ENCODE peak calls at places on chromosomes 1 and 21, in five cellular contexts. R is small intestine; J is right cardiac atrium; Q is effector CD8-positive, alpha-beta T cell; P is K562. S is an unnamed sample.

GRCh38 chr1:2251786-2252185 is 23.7 kb downstream of the SKI start:
- DNase-seq in Q (no peak), R (peak), J (peak), P (no peak), S (no peak)

GRCh38 chr21:36079010-36079649 is 9.3 kb downstream of the CBR1 start:
- DNase-seq in J (no peak), P (peak), R (peak), Q (peak), S (no peak)

GRCh38 chr1:33712176-33712575 is 151.7 kb upstream of the HMGB4 start:
- DNase-seq in R (no peak), P (no peak), J (no peak), Q (no peak), S (no peak)

GRCh38 chr1:143604887-143605286 is 366.9 kb downstream of the FAM72C start:
- DNase-seq in P (no peak), J (no peak), Q (no peak), R (no peak), S (no peak)

GRCh38 chr1:187001198-187001904 is 172.6 kb downstream of the PLA2G4A start:
- DNase-seq in P (no peak), J (no peak), R (no peak), Q (no peak), S (no peak)

GRCh38 chr1:58652351-58653184 is 47.3 kb downstream of the MYSM1 start:
- DNase-seq in P (peak), R (peak), J (peak), Q (peak), S (peak)

GRCh38 chr1:230109871-230110667 is 43.0 kb downstream of the GALNT2 start:
- DNase-seq in Q (no peak), J (no peak), P (no peak), R (peak), S (no peak)

GRCh38 chr1:17673335-17674075 is 81.6 kb upstream of the ACTL8 start:
- DNase-seq in P (no peak), J (no peak), Q (no peak), R (no peak), S (no peak)

GRCh38 chr1:239814306-239814881 is 277.3 kb upstream of the FMN2 start:
- DNase-seq in P (no peak), R (peak), Q (no peak), J (no peak), S (no peak)

GRCh38 chr1:228885845-228886244 is 150.6 kb downstream of the RHOU start:
- DNase-seq in Q (no peak), R (no peak), J (no peak), P (no peak), S (no peak)

GRCh38 chr1:156180471-156180870 is 13.4 kb upstream of the SLC25A44 start:
- DNase-seq in R (no peak), Q (no peak), P (no peak), J (no peak), S (no peak)

GRCh38 chr1:11982010-11982392 is 1.8 kb downstream of the MFN2 start:
- DNase-seq in R (peak), Q (no peak), P (no peak), J (no peak), S (no peak)

GRCh38 chr1:222310830-222311229 is 237.1 kb downstream of the HHIPL2 start:
- DNase-seq in R (no peak), Q (no peak), J (peak), P (no peak), S (no peak)

GRCh38 chr21:31218830-31219608 is 125.0 kb downstream of the TIAM1 start:
- DNase-seq in R (peak), J (peak), P (no peak), Q (no peak), S (no peak)

GRCh38 chr1:14976260-14976659 is 177.3 kb upstream of the TMEM51 start:
- DNase-seq in Q (no peak), J (no peak), P (no peak), R (no peak), S (no peak)

GRCh38 chr1:199272690-199273089 is 633.9 kb downstream of the PTPRC start:
- DNase-seq in R (no peak), P (no peak), Q (no peak), J (peak), S (no peak)

GRCh38 chr1:172530000-172530399 is 3.0 kb upstream of the SUCO start:
- DNase-seq in P (peak), Q (no peak), R (no peak), J (no peak), S (peak)

GRCh38 chr1:43936470-43937151 is 3.0 kb downstream of the ARTN start:
- DNase-seq in R (peak), P (no peak), J (no peak), Q (no peak), S (no peak)

GRCh38 chr21:46196733-46197132 is 12.5 kb upstream of the SPATC1L start:
- DNase-seq in P (no peak), J (no peak), Q (no peak), R (peak), S (no peak)

GRCh38 chr21:27564684-27565280 is 597.9 kb upstream of the ADAMTS5 start:
- DNase-seq in J (peak), Q (no peak), P (no peak), R (peak), S (peak)

GRCh38 chr21:42039470-42039901 is 29.3 kb upstream of the ZBTB21 start:
- DNase-seq in R (no peak), P (no peak), J (no peak), Q (no peak), S (no peak)

GRCh38 chr1:5971471-5972197 is 20.6 kb downstream of the NPHP4 start:
- DNase-seq in Q (no peak), P (no peak), R (no peak), J (no peak), S (no peak)

GRCh38 chr1:163528710-163529348 is 207.1 kb downstream of the NUF2 start:
- DNase-seq in J (peak), P (peak), R (peak), Q (no peak), S (no peak)

GRCh38 chr1:31761883-31762282 is 2.3 kb downstream of the ADGRB2 start:
- DNase-seq in R (no peak), P (no peak), Q (no peak), J (no peak), S (no peak)

GRCh38 chr1:224340711-224341384 is 10.9 kb upstream of the NVL start:
- DNase-seq in R (peak), Q (no peak), P (no peak), J (no peak), S (no peak)

GRCh38 chr1:111801071-111801850 is 45.6 kb downstream of the DDX20 start:
- DNase-seq in J (peak), P (peak), Q (no peak), R (no peak), S (no peak)

GRCh38 chr1:39453603-39454002 is 37.8 kb upstream of the BMP8A start:
- DNase-seq in J (peak), P (no peak), Q (no peak), R (no peak), S (no peak)

GRCh38 chr1:200629876-200630514 is 9.4 kb upstream of the KIF14 start:
- DNase-seq in Q (no peak), J (no peak), P (no peak), R (no peak), S (no peak)

GRCh38 chr1:145996433-145997155 is at the start of gene TXNIP:
- DNase-seq in J (peak), Q (peak), R (peak), P (peak), S (peak)

GRCh38 chr1:16221499-16221898 is 9.0 kb upstream of the ARHGEF19 start:
- DNase-seq in P (no peak), R (no peak), Q (no peak), J (no peak), S (no peak)

GRCh38 chr1:36467708-36468455 is 3.7 kb upstream of the MRPS15 start:
- DNase-seq in R (no peak), Q (no peak), P (no peak), J (no peak), S (no peak)

GRCh38 chr1:8844421-8845063 is 27.1 kb upstream of the RERE start:
- DNase-seq in J (no peak), R (no peak), Q (no peak), P (no peak), S (no peak)